ENCODE peak calls at places on chromosomes 7 and 10, in four cellular contexts. P is NB4, U is A549, O is prostate gland. V is an unnamed sample.

GRCh38 chr10:7345717-7346116 is 65.1 kb downstream of the SFMBT2 start:
- DNase-seq in O (no peak), U (no peak), P (no peak), V (no peak)

GRCh38 chr10:69869291-69869841 is 67.7 kb downstream of the COL13A1 start:
- DNase-seq in P (no peak), O (peak; percentile 23), U (no peak), V (no peak)

GRCh38 chr7:96739167-96739566 is 29.5 kb upstream of the SEM1 start:
- DNase-seq in P (no peak), U (no peak), O (no peak), V (no peak)

GRCh38 chr10:91409869-91410637 is at the start of gene HECTD2:
- DNase-seq in P (peak; percentile 88), O (peak; percentile 75), U (peak; percentile 52), V (peak; percentile 92)

GRCh38 chr10:110011679-110012078 is 3.9 kb downstream of the ADD3 start:
- DNase-seq in O (no peak), U (no peak), P (no peak), V (peak; percentile 27)

GRCh38 chr10:18666810-18667209 is 7.6 kb downstream of the ARL5B start:
- DNase-seq in P (no peak), U (no peak), O (no peak), V (no peak)

GRCh38 chr10:77397103-77397502 is 240.5 kb downstream of the KCNMA1 start:
- DNase-seq in O (no peak), P (no peak), U (no peak), V (no peak)

GRCh38 chr7:106419455-106420182 is 134.8 kb upstream of the NAMPT start:
- DNase-seq in O (no peak), P (no peak), U (no peak), V (no peak)

GRCh38 chr10:73252445-73253225 is at the start of gene MRPS16:
- DNase-seq in O (peak; percentile 95), P (peak; percentile 99), U (peak; percentile 96), V (peak; percentile 96)
- TF ChIP-seq POLR2A in O (peak; percentile 76), P (peak; percentile 98), U (peak; percentile 72), V (peak; percentile 98)

GRCh38 chr10:73965890-73966768 is 31.8 kb upstream of the VCL start:
- DNase-seq in U (peak; percentile 81), P (no peak), O (peak; percentile 60), V (no peak)
- TF ChIP-seq POLR2A in U (peak; percentile 43), P (no peak), O (no peak), V (no peak)

GRCh38 chr7:27181795-27182275 is 3.2 kb downstream of the HOXA11 start:
- DNase-seq in U (no peak), P (no peak), O (no peak), V (no peak)

GRCh38 chr7:27184342-27185012 is 555 bp downstream of the HOXA11 start:
- DNase-seq in O (peak; percentile 68), U (peak; percentile 48), P (peak; percentile 82), V (peak; percentile 16)

GRCh38 chr7:27183682-27184341 is 1.2 kb downstream of the HOXA11 start:
- DNase-seq in P (peak; percentile 78), U (no peak), O (no peak), V (peak; percentile 11)

GRCh38 chr7:27182285-27182827 is 2.7 kb downstream of the HOXA11 start:
- DNase-seq in P (no peak), U (no peak), O (no peak), V (no peak)

DNA sequence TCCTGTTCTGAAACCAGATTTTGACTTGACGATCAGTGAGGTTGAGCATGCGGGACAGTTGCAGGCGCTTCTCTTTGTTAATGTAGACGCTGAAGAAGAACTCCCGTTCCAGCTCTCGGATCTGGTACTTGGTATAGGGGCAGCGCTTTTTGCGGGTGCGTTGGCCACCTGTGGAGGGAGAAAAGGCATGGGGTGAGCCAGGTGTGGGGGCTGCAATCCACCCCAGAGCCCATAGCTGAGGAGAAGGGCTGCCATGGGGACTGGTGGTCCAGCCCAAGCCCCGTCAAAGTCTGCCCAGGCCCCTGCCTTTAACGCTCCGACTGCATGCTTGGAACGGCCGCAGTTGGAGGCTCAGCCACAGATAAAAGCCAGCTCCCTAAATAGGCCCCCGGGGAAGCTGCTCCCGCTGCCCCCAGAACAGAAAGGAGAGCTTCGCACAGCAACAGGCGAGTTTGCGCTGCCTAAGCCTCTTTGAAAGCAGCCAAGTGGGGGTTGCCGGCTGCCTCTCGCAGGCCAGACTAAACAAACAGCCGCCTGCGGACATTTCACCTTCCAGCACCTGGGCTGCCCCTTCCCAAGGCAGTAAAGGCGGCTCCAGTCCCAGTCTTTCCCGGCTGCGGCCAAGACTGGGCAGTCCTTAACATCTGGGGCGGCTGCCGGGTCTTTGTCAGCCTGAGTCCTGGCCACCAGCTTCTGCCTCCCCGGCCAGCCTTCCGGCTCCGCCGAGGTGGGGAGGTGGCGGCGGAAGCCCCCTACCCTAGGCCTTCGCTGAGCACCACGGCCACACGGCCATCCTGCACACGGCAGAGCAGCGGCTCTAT is 2.0 kb downstream of the HOXA11 start:
- DNase-seq in P (peak; percentile 61), U (no peak), O (no peak), V (no peak)
- TF ChIP-seq POLR2A in P (no peak), U (no peak), O (no peak), V (no peak)

GRCh38 chr7:155071916-155072315 is 1.8 kb downstream of the HTR5A start:
- DNase-seq in U (no peak), P (no peak), O (no peak), V (no peak)
- TF ChIP-seq POLR2A in U (no peak), P (no peak), O (no peak), V (no peak)

GRCh38 chr10:102503264-102504178 is at the start of gene SUFU:
- DNase-seq in P (peak; percentile 100), O (peak; percentile 99), U (peak; percentile 88), V (peak; percentile 99)

GRCh38 chr10:102501201-102502028 is 1.1 kb downstream of the ACTR1A start:
- DNase-seq in U (no peak), O (no peak), P (no peak), V (no peak)

GRCh38 chr10:102504179-102504975 is 605 bp downstream of the SUFU start:
- DNase-seq in U (no peak), P (peak; percentile 72), O (peak; percentile 21), V (peak; percentile 70)

GRCh38 chr10:102502029-102502336 is 529 bp downstream of the ACTR1A start:
- DNase-seq in P (peak; percentile 99), U (peak; percentile 98), O (peak; percentile 99), V (peak; percentile 100)

DNA sequence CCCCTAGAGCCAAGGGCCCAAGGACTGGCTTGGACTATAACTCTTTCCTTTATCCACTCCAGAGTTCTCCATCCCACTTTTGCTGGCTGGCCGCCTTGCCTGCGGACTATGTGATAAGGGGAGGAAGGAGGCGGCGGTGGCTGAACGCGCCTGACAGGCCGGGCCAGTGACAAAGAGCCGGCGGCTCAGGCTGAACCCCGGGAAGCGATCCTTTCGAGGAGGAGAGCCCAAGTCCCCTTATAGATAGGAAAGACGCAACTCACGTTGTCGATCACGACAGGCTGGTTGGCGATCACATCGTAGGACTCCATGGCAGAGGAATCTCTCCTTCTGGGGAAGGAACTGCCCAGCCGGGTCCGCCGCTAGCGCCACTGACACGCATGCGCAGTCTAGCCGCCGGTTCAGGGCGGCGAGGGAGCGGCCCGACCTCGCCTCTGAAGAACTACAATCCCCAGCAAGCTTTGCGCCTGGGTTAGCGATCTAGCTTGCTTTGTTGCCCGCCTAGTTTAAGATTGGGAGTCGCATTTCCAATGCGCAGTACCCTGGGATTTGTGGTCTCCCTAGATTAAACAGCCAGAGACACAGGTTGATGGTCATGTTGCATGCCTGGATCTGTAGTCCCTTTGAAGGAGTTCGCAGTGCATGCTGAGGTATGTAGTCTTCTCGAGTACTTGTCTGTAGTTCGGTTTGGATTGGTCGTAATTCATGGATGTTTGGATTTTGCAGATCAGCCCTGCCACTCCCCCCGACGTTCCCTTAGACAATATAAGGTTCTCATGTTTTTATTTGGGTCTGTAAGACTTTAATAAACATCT is at the start of gene ACTR1A:
- DNase-seq in O (peak; percentile 99), U (peak; percentile 94), P (peak; percentile 99), V (peak; percentile 98)
- TF ChIP-seq POLR2A in O (peak; percentile 66), U (peak; percentile 26), P (peak; percentile 70), V (peak; percentile 90)

DNA sequence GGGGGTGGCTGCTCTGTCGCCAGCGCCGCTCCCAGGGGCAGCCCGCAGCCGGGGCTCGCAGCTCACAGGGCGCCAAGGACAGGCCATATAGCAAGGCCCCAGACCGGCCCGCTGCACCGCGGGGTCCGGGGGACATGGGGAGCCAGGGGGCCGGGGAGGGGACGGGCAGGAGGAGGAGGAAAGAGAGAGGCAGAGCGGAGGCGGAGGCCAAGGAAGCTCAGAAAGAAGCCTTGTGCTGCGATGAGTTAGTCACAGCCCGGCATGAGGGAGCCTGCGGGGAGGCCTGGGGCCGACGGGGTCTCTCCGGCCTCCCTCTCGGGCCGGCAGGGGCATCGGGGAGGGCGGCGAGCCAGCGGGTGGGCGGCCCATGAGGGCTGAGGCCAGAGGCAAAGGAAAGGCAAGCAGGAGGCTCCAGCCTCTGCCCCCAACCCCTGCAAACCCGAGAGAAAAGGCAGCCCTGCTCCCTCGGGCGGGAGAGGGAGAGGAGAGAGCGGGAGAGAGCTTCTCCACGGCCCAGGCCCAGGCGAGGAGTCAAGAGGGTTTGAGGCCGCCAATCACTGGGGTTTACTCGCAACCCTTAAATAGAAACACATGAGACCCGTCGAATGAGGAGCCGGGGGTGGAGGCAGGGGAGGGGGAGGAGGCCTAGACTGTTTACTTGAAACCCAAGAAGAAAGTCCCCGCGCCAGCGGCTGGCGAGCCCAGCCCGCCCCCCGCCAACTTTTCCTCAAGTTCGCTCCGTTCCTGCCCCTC is 167.9 kb downstream of the NEURL1 start:
- DNase-seq in U (no peak), O (peak; percentile 83), P (peak; percentile 35), V (peak; percentile 43)
- TF ChIP-seq POLR2A in U (no peak), O (peak; percentile 68), P (no peak), V (no peak)

DNA sequence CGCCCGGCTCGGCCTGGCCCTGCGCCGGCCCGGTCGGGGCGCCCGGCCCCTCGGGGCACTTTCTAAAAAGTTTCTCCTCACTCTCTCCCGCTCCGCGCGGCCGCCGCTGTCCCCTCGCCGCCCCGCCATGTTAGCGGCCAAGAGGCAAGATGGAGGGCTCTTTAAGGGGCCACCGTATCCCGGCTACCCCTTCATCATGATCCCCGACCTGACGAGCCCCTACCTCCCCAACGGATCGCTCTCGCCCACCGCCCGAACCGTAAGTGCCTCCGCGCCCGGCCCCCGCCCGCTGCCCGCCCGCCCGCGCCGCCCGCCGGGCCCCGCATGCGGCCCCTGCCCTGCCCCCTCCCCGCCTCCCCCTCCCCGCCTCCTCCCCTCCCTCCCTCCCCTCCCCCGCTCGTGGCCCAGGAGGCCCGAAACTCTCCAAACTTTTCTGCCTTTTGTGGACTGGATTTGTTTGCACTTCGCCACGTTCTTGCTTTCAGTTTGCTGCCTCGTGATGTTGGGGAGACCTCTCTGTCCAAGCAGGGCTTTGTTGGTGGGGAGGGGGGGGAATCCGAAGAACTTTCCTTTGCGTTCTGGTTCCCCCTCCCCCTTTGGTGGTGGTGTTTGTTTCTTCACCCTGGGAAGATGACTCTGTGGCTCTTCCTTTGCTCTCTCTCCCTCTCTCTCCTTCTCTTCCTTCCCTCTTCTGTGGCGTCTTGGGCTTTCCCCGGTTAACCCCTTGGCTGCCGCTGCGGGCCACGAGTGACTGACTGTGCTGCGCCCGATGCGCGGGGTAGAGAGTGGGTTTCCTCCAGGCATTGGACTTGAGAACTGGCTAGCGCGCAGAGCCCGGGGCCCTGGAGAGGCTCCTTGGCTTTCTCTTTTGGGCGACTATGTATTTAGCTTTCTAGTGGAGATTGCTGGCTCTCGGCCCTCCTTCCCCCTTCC is 1.6 kb downstream of the TCF7L2 start:
- DNase-seq in U (peak; percentile 53), O (peak; percentile 46), P (peak; percentile 72), V (peak; percentile 20)
- TF ChIP-seq POLR2A in U (no peak), O (peak; percentile 16), P (no peak), V (no peak)

V was measured in erythroblast.